ENCODE peak calls at places on chromosomes 16 and 17, in four cellular contexts. F, B, Q and T are unnamed samples.

GRCh38 chr16:27625050-27625697 is 75.2 kb downstream of the KATNIP start:
- DNase-seq in F (no peak), B (no peak), Q (peak; percentile 46), T (no peak)

GRCh38 chr16:12527077-12527476 is 276.6 kb downstream of the CPPED1 start:
- DNase-seq in F (no peak), B (no peak), Q (no peak), T (no peak)

GRCh38 chr16:23362460-23363317 is 60.6 kb downstream of the SCNN1B start:
- DNase-seq in F (peak; percentile 24), B (peak; percentile 18), Q (peak; percentile 69), T (peak; percentile 34)

GRCh38 chr16:87098361-87098760 is 218.8 kb downstream of the C16orf95 start:
- DNase-seq in F (no peak), B (no peak), Q (peak; percentile 94), T (no peak)

GRCh38 chr16:3513892-3514600 is 13.2 kb downstream of the CLUAP1 start:
- DNase-seq in F (no peak), B (no peak), Q (no peak), T (no peak)

GRCh38 chr16:11484691-11485258 is 101.9 kb downstream of the LITAF start:
- DNase-seq in F (no peak), B (no peak), Q (no peak), T (no peak)

GRCh38 chr16:73361061-73361460 is 313.1 kb upstream of the ZFHX3 start:
- DNase-seq in F (no peak), B (no peak), Q (no peak), T (no peak)

GRCh38 chr16:11437069-11437468 is 91.8 kb downstream of the RMI2 start:
- DNase-seq in F (no peak), B (no peak), Q (no peak), T (no peak)

GRCh38 chr16:8626946-8627345 is 5.4 kb downstream of the METTL22 start:
- DNase-seq in F (no peak), B (no peak), Q (no peak), T (no peak)

GRCh38 chr17:81844887-81845286 is 10.0 kb upstream of the PPP1R27 start:
- DNase-seq in F (no peak), B (no peak), Q (no peak), T (no peak)

GRCh38 chr17:81845881-81846742 is 11.3 kb upstream of the PPP1R27 start:
- DNase-seq in F (no peak), B (no peak), Q (no peak), T (no peak)

GRCh38 chr17:81845361-81845760 is 10.5 kb upstream of the PPP1R27 start:
- DNase-seq in F (no peak), B (no peak), Q (no peak), T (no peak)

GRCh38 chr17:81849457-81849856 is 10.9 kb downstream of the P4HB start:
- DNase-seq in F (no peak), B (no peak), Q (no peak), T (no peak)

DNA sequence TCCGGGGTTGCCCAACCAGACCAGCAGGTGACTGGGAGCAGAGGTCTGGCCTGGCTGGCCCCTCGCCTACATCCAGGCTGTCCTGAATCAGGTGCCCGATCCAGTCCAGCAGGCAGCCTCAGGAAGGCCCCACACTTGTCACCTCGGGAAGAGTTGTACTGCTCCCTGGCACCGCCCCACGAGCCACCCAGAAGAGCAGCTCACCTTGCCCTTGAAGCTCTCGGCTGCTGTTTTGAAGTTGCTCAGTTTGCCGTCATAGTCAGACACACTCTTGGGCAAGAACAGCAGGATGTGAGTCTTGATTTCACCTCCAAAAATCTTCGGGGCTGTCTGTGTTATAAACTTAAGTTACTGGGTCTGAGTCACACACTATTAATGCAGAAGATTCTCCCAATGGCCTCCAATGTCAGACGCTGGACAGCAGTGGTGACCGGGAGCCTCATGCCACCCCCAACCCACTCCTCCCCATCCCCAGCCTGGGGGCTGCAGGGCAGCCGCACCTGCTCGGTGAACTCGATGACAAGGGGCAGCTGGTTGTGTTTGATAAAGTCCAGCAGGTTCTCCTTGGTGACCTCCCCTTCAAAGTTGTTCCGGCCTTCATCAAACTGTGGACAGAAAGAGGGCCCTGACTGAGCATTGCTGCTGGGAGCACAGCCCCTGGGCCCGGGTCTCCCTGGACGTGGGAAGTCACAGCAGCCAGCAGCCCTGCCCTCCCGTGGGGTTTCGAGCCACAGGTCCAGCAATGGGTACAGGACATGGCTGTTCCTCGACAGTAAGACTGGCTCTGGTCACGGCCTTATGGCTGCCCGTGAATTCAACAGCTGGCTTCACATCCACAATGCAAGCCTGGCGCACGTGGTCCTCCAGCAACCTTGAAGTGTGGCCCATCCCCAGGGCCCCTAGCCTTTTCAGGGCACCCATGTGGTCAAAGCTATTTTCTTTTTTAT is 12.2 kb upstream of the PPP1R27 start:
- DNase-seq in F (no peak), B (no peak), Q (no peak), T (no peak)
- H3K4me3 ChIP-seq in F (no peak overlapping the region), B (no peak overlapping the region), Q (no peak overlapping the region), T (no peak overlapping the region)

GRCh38 chr17:42422958-42423712 is at the start of gene CAVIN1:
- DNase-seq in F (peak; percentile 100), B (peak; percentile 100), Q (peak; percentile 87), T (peak; percentile 95)
- TF ChIP-seq POLR2A in F (peak; percentile 95), B (peak; percentile 97), Q (peak; percentile 80), T (peak; percentile 74)

GRCh38 chr16:1983053-1983543 is 895 bp upstream of the GFER start:
- DNase-seq in F (no peak), B (no peak), Q (no peak), T (no peak)
- TF ChIP-seq CTCF in F (no peak), B (no peak), Q (no peak), T (no peak)

GRCh38 chr17:47733414-47734288 is 615 bp downstream of the TBX21 start:
- DNase-seq in F (no peak), B (no peak), Q (no peak), T (no peak)
- H3K4me3 ChIP-seq in F (peak overlapping the region; percentile 21), B (no peak overlapping the region), Q (no peak overlapping the region), T (peak overlapping the region; percentile 56)

GRCh38 chr17:39835038-39835786 is 28.9 kb downstream of the IKZF3 start:
- DNase-seq in F (no peak), B (no peak), Q (no peak), T (no peak)
- TF ChIP-seq POLR2A in F (no peak), B (no peak), Q (no peak), T (no peak)

DNA sequence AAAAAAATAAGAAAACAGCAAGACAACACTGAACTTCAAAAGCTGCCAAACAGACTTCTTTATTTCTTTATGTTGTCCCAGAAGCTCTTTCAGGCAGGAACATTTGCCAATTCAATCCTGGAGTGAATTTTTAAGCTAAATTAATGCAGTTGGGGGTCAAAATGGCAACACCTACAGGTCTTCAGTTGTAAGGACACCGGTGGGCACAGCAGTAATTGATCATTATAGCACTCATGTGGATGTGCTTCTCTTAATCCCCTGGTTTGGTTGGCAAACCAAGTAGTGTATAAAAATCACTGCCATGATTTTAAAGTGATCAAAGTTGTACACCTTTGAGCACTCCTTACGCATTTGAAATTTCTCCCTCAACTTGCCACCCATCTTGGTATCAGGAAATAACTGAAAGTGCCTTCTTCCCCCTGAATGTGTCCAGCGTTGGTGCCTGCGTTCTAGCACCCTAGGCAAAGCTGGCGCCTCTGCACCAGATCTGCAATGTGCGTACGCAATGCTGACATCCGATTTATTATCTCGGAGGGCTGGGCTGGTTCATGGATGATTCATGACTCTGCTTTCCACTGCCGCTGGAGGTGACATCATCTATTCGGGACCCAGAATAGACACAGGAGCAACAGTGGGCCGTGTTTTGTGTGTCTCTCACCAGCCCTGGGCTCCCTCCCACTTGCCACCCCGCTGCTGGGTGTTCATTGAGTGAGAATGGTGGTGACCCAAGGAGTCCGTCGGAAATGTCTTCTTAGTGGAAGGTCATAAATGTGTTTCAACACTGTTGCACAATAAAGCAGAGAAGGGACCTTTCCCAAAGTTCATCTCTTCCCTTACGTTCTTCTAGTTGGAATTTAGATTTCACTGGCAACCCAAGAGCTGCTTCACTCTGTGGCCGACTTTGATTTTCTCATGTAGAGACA is 203.4 kb downstream of the CCDC182 start:
- DNase-seq in F (no peak), B (peak; percentile 66), Q (no peak), T (no peak)
- TF ChIP-seq CTCF in F (no peak), B (no peak), Q (no peak), T (no peak)

GRCh38 chr16:32116080-32116479 is 137.0 kb upstream of the TP53TG3D start:
- DNase-seq in F (no peak), B (no peak), Q (no peak), T (peak; percentile 10)
- H3K4me3 ChIP-seq in F (no peak overlapping the region), B (peak overlapping the region; percentile 2), Q (no peak overlapping the region), T (peak overlapping the region; percentile 54)

DNA sequence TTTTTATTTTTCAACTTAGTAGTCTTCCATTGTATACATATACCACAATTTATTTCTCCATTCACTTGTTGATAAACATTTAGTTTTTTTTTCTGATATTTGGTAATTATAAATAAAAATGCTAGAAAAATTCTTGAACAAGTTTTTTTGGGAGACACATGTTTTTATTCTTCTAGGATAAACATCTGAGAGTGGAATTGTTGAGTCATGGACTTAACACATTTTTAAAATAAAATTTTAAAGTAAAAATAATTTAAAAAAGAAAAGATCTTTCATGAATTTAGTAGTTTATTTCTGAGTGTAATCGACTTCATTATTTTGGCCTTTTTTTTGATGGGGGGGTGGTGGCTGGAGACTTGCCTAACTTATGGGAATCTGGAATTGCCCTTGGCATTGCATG is 391.1 kb downstream of the KCNJ2 start:
- DNase-seq in F (no peak), B (no peak), Q (no peak), T (no peak)
- TF ChIP-seq POLR2A in F (no peak), B (no peak), Q (no peak), T (no peak)